ENCODE peak calls at places on chromosomes 12 and 14, in eight cellular contexts. I, L, S, H, F, D, J and Q are unnamed samples. For H3K9me3, the result is how much of the 10 kb centered on the place peaks cover.

GRCh38 chr12:76558684-76559276 is 791 bp downstream of the OSBPL8 start:
- DNase-seq in I (peak), J (peak), D (no peak), S (peak), L (peak), H (peak), F (peak), Q (peak)

GRCh38 chr14:41558527-41558926 is 48.1 kb upstream of the LRFN5 start:
- DNase-seq in L (no peak), F (no peak), S (no peak), J (no peak), D (no peak), H (no peak), I (no peak), Q (no peak)

GRCh38 chr14:94066089-94066676 is 14.8 kb downstream of the DDX24 start:
- DNase-seq in S (peak), H (no peak), J (no peak), I (no peak), L (no peak), F (no peak), D (no peak), Q (peak)

GRCh38 chr12:89126712-89127111 is 225.6 kb downstream of the DUSP6 start:
- DNase-seq in L (no peak), F (no peak), H (no peak), D (no peak), S (no peak), J (no peak), I (no peak), Q (no peak)

GRCh38 chr12:100251917-100252316 is 15.0 kb downstream of the DEPDC4 start:
- DNase-seq in I (no peak), F (no peak), L (no peak), D (no peak), H (no peak), S (peak), J (no peak), Q (no peak)

GRCh38 chr12:76158518-76159321 is 74.2 kb upstream of the NAP1L1 start:
- DNase-seq in J (peak), L (peak), D (peak), S (peak), F (peak), H (peak), I (peak), Q (peak)

GRCh38 chr14:29521526-29522137 is 406.0 kb downstream of the PRKD1 start:
- DNase-seq in F (peak), J (peak), I (no peak), H (no peak), S (no peak), D (no peak), L (no peak), Q (no peak)

GRCh38 chr14:58430156-58430555 is 2.6 kb downstream of the KIAA0586 start:
- DNase-seq in S (no peak), H (no peak), I (no peak), D (no peak), F (peak), L (no peak), J (no peak), Q (no peak)

GRCh38 chr12:101229841-101230241 is 19.8 kb upstream of the SLC5A8 start:
- DNase-seq in L (no peak), S (no peak), I (no peak), D (no peak), F (no peak), J (no peak), H (no peak), Q (no peak)

GRCh38 chr14:105503296-105503640 is 12.2 kb downstream of the TEDC1 start:
- DNase-seq in H (peak), L (peak), F (no peak), I (no peak), J (no peak), D (no peak), S (no peak), Q (no peak)

GRCh38 chr12:130920711-130921381 is 32.9 kb upstream of the ADGRD1 start:
- DNase-seq in H (peak), S (no peak), D (no peak), I (peak), J (no peak), L (no peak), F (no peak), Q (peak)

GRCh38 chr12:116319851-116320621 is 42.5 kb upstream of the MED13L start:
- DNase-seq in L (peak), D (no peak), S (no peak), I (no peak), J (no peak), F (peak), H (peak), Q (peak)

GRCh38 chr14:78848234-78848820 is 678.2 kb downstream of the NRXN3 start:
- DNase-seq in F (peak), S (peak), J (no peak), H (no peak), L (peak), D (no peak), I (peak), Q (peak)

GRCh38 chr14:77584809-77585208 is 31.6 kb downstream of the SPTLC2 start:
- DNase-seq in J (no peak), D (no peak), L (no peak), H (no peak), S (no peak), F (no peak), I (no peak), Q (no peak)

GRCh38 chr12:100141998-100142850 is 450 bp downstream of the BLTP3B start:
- DNase-seq in H (peak), J (no peak), D (no peak), L (peak), F (no peak), I (peak), S (peak), Q (peak)

GRCh38 chr14:49907186-49907585 is 14.3 kb downstream of the ARF6 start:
- DNase-seq in I (no peak), S (no peak), H (no peak), D (no peak), F (peak), J (no peak), L (no peak), Q (no peak)

GRCh38 chr12:59268295-59268809 is 327.5 kb upstream of the SLC16A7 start:
- DNase-seq in S (no peak), I (no peak), F (no peak), H (no peak), L (no peak), D (no peak), J (no peak), Q (no peak)

GRCh38 chr12:46153267-46153872 is 115.5 kb downstream of the SLC38A1 start:
- DNase-seq in L (peak), F (peak), H (no peak), S (peak), D (no peak), J (no peak), I (no peak), Q (no peak)

GRCh38 chr14:77036484-77037337 is 8.2 kb upstream of the IRF2BPL start:
- DNase-seq in H (no peak), F (no peak), I (no peak), J (no peak), D (peak), S (no peak), L (no peak), Q (no peak)

GRCh38 chr12:452667-453210 is 7.0 kb upstream of the B4GALNT3 start:
- DNase-seq in L (no peak), H (no peak), F (no peak), J (no peak), S (no peak), D (no peak), I (peak), Q (peak)

GRCh38 chr14:50862171-50862570 is 9.7 kb upstream of the ABHD12B start:
- DNase-seq in J (no peak), L (no peak), F (no peak), I (no peak), S (peak), D (no peak), H (no peak), Q (no peak)

GRCh38 chr14:68292467-68293334 is 473.1 kb downstream of the RAD51B start:
- DNase-seq in S (no peak), F (no peak), H (no peak), D (no peak), J (no peak), L (peak), I (no peak), Q (peak)

GRCh38 chr12:34605510-34605887 is 583.2 kb downstream of the ALG10 start:
- DNase-seq in D (no peak), L (peak), I (no peak), S (no peak), J (no peak), F (no peak), H (no peak), Q (no peak)

GRCh38 chr12:28536088-28536487 is 345.8 kb downstream of the CCDC91 start:
- DNase-seq in I (no peak), L (no peak), H (no peak), S (no peak), J (no peak), F (no peak), D (no peak), Q (no peak)

GRCh38 chr12:30440826-30441602 is 254.7 kb downstream of the IPO8 start:
- DNase-seq in F (peak), I (no peak), S (peak), H (no peak), J (no peak), D (no peak), L (peak), Q (no peak)

GRCh38 chr14:96581902-96582640 is 79.9 kb downstream of the PAPOLA start:
- DNase-seq in I (no peak), L (peak), D (no peak), J (no peak), F (no peak), H (no peak), S (no peak), Q (no peak)

GRCh38 chr14:53010193-53010592 is 59.3 kb upstream of the FERMT2 start:
- DNase-seq in F (no peak), S (no peak), L (no peak), D (no peak), J (no peak), I (no peak), H (no peak), Q (no peak)

GRCh38 chr12:78703820-78704525 is 160.6 kb upstream of the SYT1 start:
- DNase-seq in D (no peak), S (no peak), L (no peak), J (no peak), H (no peak), I (no peak), F (peak), Q (no peak)

GRCh38 chr12:78183854-78184253 is 353.2 kb downstream of the NAV3 start:
- DNase-seq in D (no peak), S (no peak), J (no peak), F (peak), H (no peak), L (no peak), I (no peak), Q (no peak)

GRCh38 chr12:130984183-130985058 is 30.7 kb downstream of the ADGRD1 start:
- DNase-seq in H (no peak), F (no peak), J (no peak), I (no peak), D (no peak), S (peak), L (no peak), Q (no peak)

GRCh38 chr14:69554500-69554899 is 20.2 kb downstream of the CCDC177 start:
- DNase-seq in J (no peak), F (no peak), I (no peak), L (no peak), H (no peak), S (no peak), D (no peak), Q (no peak)

GRCh38 chr14:59215353-59215752 is 26.9 kb downstream of the DAAM1 start:
- DNase-seq in F (peak), I (peak), D (no peak), L (no peak), H (peak), J (no peak), S (peak), Q (peak)

GRCh38 chr12:86660488-86661171 is 404.4 kb upstream of the MGAT4C start:
- DNase-seq in J (no peak), H (no peak), F (peak), S (no peak), L (no peak), I (no peak), D (no peak), Q (no peak)

GRCh38 chr14:25044299-25044698 is 5.6 kb downstream of the STXBP6 start:
- DNase-seq in I (no peak), J (no peak), F (no peak), L (no peak), S (no peak), D (no peak), H (no peak), Q (no peak)

GRCh38 chr14:75399819-75400678 is 27.8 kb upstream of the JDP2 start:
- DNase-seq in J (no peak), I (peak), S (no peak), H (peak), D (no peak), F (peak), L (peak), Q (peak)

GRCh38 chr12:95763809-95764253 is 26.7 kb downstream of the NTN4 start:
- DNase-seq in F (peak), L (no peak), D (no peak), I (no peak), H (no peak), J (no peak), S (peak), Q (no peak)
- TF ChIP-seq POLR2AphosphoS5 in F (peak), L (no peak), D (no peak), I (no peak), H (no peak), J (no peak), S (no peak), Q (no peak)

GRCh38 chr12:6450091-6450868 is 1.6 kb upstream of the TAPBPL start:
- DNase-seq in J (no peak), D (no peak), I (no peak), L (no peak), S (no peak), H (no peak), F (no peak), Q (no peak)

GRCh38 chr12:6452245-6452731 is 446 bp downstream of the TAPBPL start:
- DNase-seq in J (no peak), D (no peak), F (no peak), S (no peak), I (peak), L (peak), H (peak), Q (peak)

GRCh38 chr12:6451348-6452244 is at the start of gene TAPBPL:
- DNase-seq in I (peak), L (peak), J (no peak), S (peak), D (peak), F (peak), H (peak), Q (peak)

GRCh38 chr12:6450869-6451347 is 934 bp upstream of the TAPBPL start:
- DNase-seq in L (no peak), J (no peak), F (no peak), H (peak), S (no peak), D (no peak), I (no peak), Q (peak)

DNA sequence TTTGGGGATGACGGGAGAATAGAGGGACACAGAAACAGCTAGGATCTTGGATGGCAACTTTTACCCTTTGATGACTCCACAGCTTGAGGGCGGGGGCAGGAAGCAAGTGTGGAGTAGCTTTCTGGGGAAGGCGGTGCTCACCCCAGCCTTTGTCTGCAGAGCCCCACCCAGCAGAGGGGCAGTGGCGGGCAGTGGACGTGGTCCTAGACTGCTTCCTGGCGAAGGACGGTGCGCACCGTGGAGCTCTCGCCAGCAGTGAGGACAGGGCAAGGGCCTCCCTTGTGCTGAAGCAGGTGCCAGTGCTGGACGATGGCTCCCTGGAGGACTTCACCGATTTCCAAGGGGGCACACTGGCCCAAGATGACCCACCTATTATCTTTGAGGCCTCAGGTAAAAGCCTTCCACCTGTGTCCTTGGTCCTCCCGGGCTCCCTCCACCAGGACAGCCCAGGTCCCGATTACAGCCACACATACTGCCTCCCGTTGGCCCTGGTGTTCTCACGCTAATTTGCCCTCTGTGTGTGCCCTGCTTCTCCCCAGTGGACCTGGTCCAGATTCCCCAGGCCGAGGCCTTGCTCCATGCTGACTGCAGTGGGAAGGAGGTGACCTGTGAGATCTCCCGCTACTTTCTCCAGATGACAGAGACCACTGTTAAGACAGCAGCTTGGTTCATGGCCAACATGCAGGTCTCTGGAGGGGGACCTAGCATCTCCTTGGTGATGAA is 1.2 kb downstream of the TAPBPL start:
- DNase-seq in L (no peak), I (peak), F (no peak), S (no peak), D (no peak), J (no peak), H (no peak), Q (peak)
- H3K4me3 ChIP-seq in L (no peak), I (peak), F (peak), S (peak), D (peak), J (no peak), H (peak), Q (peak)

GRCh38 chr12:31850268-31850667 is 108.9 kb upstream of the RESF1 start:
- DNase-seq in S (no peak), I (no peak), F (peak), L (no peak), J (no peak), D (no peak), H (no peak), Q (no peak)
- H3K9me3 ChIP-seq in S (under half), I (under half), F (under half), L (under half), J (under half), D (under half), H (under half), Q (under half)

GRCh38 chr12:13154851-13155250 is 41.7 kb upstream of the EMP1 start:
- DNase-seq in I (no peak), F (no peak), D (no peak), L (no peak), J (no peak), H (no peak), S (no peak), Q (no peak)

GRCh38 chr12:13154027-13154538 is 42.4 kb upstream of the EMP1 start:
- DNase-seq in I (no peak), F (no peak), S (no peak), H (no peak), D (no peak), J (no peak), L (no peak), Q (no peak)

GRCh38 chr12:13152281-13152680 is 44.2 kb upstream of the EMP1 start:
- DNase-seq in H (no peak), I (no peak), L (no peak), F (no peak), J (no peak), D (no peak), S (no peak), Q (no peak)

GRCh38 chr12:13153180-13153579 is 43.3 kb upstream of the EMP1 start:
- DNase-seq in H (no peak), I (no peak), L (no peak), S (no peak), F (no peak), J (no peak), D (no peak), Q (no peak)

DNA sequence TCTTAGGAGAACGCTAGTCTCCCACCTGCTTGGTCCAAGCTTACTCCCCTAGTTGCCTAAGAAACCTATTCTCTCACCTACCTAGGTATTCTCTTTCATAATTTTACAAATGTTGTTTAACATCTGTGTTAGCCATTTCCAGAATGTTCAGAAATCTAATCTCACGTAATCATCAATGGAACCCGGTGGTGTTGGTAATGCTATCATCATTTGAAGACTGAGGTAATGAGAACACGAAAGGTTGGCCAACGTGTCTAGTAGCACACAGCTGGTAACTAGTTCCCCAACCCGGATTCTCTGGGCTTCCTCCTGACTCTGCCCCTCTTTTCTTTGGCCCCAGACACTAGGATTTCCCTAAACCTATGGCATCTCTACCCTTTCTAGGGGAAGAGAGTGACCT is 43.8 kb upstream of the EMP1 start:
- DNase-seq in I (no peak), S (no peak), J (no peak), L (no peak), D (no peak), H (no peak), F (no peak), Q (no peak)
- TF ChIP-seq POLR2AphosphoS5 in I (no peak), S (no peak), J (no peak), L (no peak), D (no peak), H (no peak), F (no peak), Q (no peak)

GRCh38 chr12:104710940-104711725 is 247.0 kb downstream of the SLC41A2 start:
- DNase-seq in S (no peak), L (peak), I (no peak), D (no peak), J (no peak), H (no peak), F (no peak), Q (no peak)
- H3K4me3 ChIP-seq in S (no peak), L (peak), I (no peak), D (no peak), J (no peak), H (no peak), F (no peak), Q (no peak)

GRCh38 chr12:87815738-87816137 is 213.5 kb downstream of the C12orf50 start:
- DNase-seq in F (no peak), S (no peak), I (no peak), L (no peak), J (no peak), H (no peak), D (no peak), Q (no peak)

GRCh38 chr12:87818416-87818815 is 210.8 kb downstream of the C12orf50 start:
- DNase-seq in I (no peak), J (no peak), D (no peak), S (no peak), L (no peak), F (no peak), H (no peak), Q (no peak)

GRCh38 chr12:87816186-87816585 is 213.0 kb downstream of the C12orf50 start:
- DNase-seq in L (no peak), J (no peak), D (no peak), H (no peak), I (no peak), S (no peak), F (peak), Q (no peak)

GRCh38 chr12:87820524-87821194 is 208.5 kb downstream of the C12orf50 start:
- DNase-seq in I (no peak), L (no peak), F (no peak), J (no peak), H (no peak), D (no peak), S (no peak), Q (no peak)
- H3K9me3 ChIP-seq in I (under half), L (under half), F (under half), J (under half), H (under half), D (under half), S (under half), Q (under half)

GRCh38 chr12:48956279-48957140 is 777 bp downstream of the ARF3 start:
- DNase-seq in S (peak), H (peak), D (peak), L (peak), F (peak), I (peak), J (peak), Q (peak)
- TF ChIP-seq POLR2AphosphoS5 in S (no peak), H (no peak), D (no peak), L (peak), F (no peak), I (no peak), J (peak), Q (peak)

GRCh38 chr14:33568935-33569579 is 381.8 kb downstream of the EGLN3 start:
- DNase-seq in S (no peak), D (no peak), J (no peak), L (no peak), F (peak), H (no peak), I (no peak), Q (no peak)

GRCh38 chr14:33576014-33576413 is 374.9 kb downstream of the EGLN3 start:
- DNase-seq in D (no peak), L (no peak), I (no peak), F (no peak), H (no peak), S (no peak), J (no peak), Q (no peak)

GRCh38 chr14:33570717-33571058 is 380.2 kb downstream of the EGLN3 start:
- DNase-seq in L (no peak), J (no peak), I (no peak), D (no peak), S (no peak), F (peak), H (no peak), Q (no peak)

GRCh38 chr14:33569844-33570716 is 380.8 kb downstream of the EGLN3 start:
- DNase-seq in L (no peak), J (no peak), D (no peak), S (no peak), F (peak), I (no peak), H (no peak), Q (no peak)

GRCh38 chr14:33573296-33573695 is 377.6 kb downstream of the EGLN3 start:
- DNase-seq in S (no peak), I (no peak), H (no peak), D (no peak), F (no peak), J (no peak), L (no peak), Q (no peak)
- H3K4me3 ChIP-seq in S (no peak), I (no peak), H (no peak), D (no peak), F (no peak), J (no peak), L (no peak), Q (no peak)